ENCODE peak calls at places on chromosomes 12 and 14, in seven cellular contexts. G, R, U, Z, C, N and O are unnamed samples.

GRCh38 chr12:15209782-15210181 is 11.4 kb downstream of the RERG start:
- DNase-seq in G (no peak), R (no peak), U (no peak), Z (no peak), C (no peak), N (no peak), O (no peak)

GRCh38 chr12:108312885-108313203 is 26.3 kb downstream of the CMKLR1 start:
- DNase-seq in G (no peak), R (no peak), U (no peak), Z (peak), C (peak), N (no peak), O (no peak)

GRCh38 chr12:130444081-130444480 is 106.4 kb downstream of the PIWIL1 start:
- DNase-seq in G (no peak), R (no peak), U (no peak), Z (no peak), C (no peak), N (peak), O (no peak)

GRCh38 chr14:93274055-93274806 is 58.6 kb downstream of the BTBD7 start:
- DNase-seq in G (no peak), R (no peak), U (no peak), Z (no peak), C (no peak), N (no peak), O (no peak)

GRCh38 chr12:132364348-132364902 is 35.0 kb upstream of the GALNT9 start:
- DNase-seq in G (no peak), R (no peak), U (no peak), Z (no peak), C (no peak), N (peak), O (no peak)

GRCh38 chr12:126189856-126190255 is 1124.6 kb downstream of the AACS start:
- DNase-seq in G (no peak), R (no peak), U (no peak), Z (no peak), C (no peak), N (no peak), O (no peak)

GRCh38 chr12:88634008-88634407 is 53.7 kb upstream of the KITLG start:
- DNase-seq in G (no peak), R (no peak), U (no peak), Z (no peak), C (no peak), N (no peak), O (no peak)

GRCh38 chr12:46786774-46787173 is 39.0 kb downstream of the SLC38A4 start:
- DNase-seq in G (no peak), R (no peak), U (no peak), Z (peak), C (no peak), N (no peak), O (no peak)

GRCh38 chr12:53025250-53025649 is 19.0 kb downstream of the EIF4B start:
- DNase-seq in G (no peak), R (no peak), U (no peak), Z (no peak), C (no peak), N (no peak), O (no peak)

GRCh38 chr14:65910108-65910507 is 497.6 kb downstream of the FUT8 start:
- DNase-seq in G (no peak), R (no peak), U (no peak), Z (no peak), C (no peak), N (no peak), O (no peak)

GRCh38 chr12:34399631-34400422 is 377.5 kb downstream of the ALG10 start:
- DNase-seq in G (peak), R (peak), U (no peak), Z (no peak), C (no peak), N (peak), O (no peak)

GRCh38 chr14:33839193-33840076 is 111.4 kb downstream of the EGLN3 start:
- DNase-seq in G (peak), R (peak), U (peak), Z (peak), C (peak), N (peak), O (peak)

GRCh38 chr14:94480809-94481208 is 4.8 kb upstream of the SERPINA9 start:
- DNase-seq in G (no peak), R (no peak), U (no peak), Z (no peak), C (no peak), N (no peak), O (no peak)

GRCh38 chr12:11553871-11554533 is 95.5 kb upstream of the ETV6 start:
- DNase-seq in G (no peak), R (peak), U (peak), Z (peak), C (peak), N (no peak), O (peak)